ENCODE peak calls at places on chromosomes 5 and 9, in four cellular contexts. One of them, this sample, is unnamed.

GRCh38 chr9:112130347-112130746 is 44.8 kb downstream of the SUSD1 start:
- DNase-seq in CD8-positive, alpha-beta T cell: no peak
- DNase-seq in endodermal cell: no peak
- DNase-seq in CD8-positive, alpha-beta memory T cell: no peak
- DNase-seq in this sample: no peak

GRCh38 chr5:140591747-140592372 is 27.2 kb downstream of the SLC35A4 start:
- DNase-seq in CD8-positive, alpha-beta T cell: no peak
- DNase-seq in CD8-positive, alpha-beta memory T cell: no peak
- DNase-seq in endodermal cell: no peak
- DNase-seq in this sample: no peak

GRCh38 chr9:126116351-126117157 is 210.1 kb upstream of the MVB12B start:
- DNase-seq in CD8-positive, alpha-beta T cell: no peak
- DNase-seq in endodermal cell: peak; percentile 43
- DNase-seq in CD8-positive, alpha-beta memory T cell: no peak
- DNase-seq in this sample: no peak

GRCh38 chr5:126744842-126745241 is 32.1 kb upstream of the LMNB1 start:
- DNase-seq in CD8-positive, alpha-beta memory T cell: no peak
- DNase-seq in CD8-positive, alpha-beta T cell: no peak
- DNase-seq in endodermal cell: no peak
- DNase-seq in this sample: no peak

GRCh38 chr5:157197088-157197487 is 16.4 kb downstream of the ITK start:
- DNase-seq in CD8-positive, alpha-beta T cell: no peak
- DNase-seq in endodermal cell: no peak
- DNase-seq in CD8-positive, alpha-beta memory T cell: peak; percentile 41
- DNase-seq in this sample: no peak

GRCh38 chr9:77707696-77708095 is 59.6 kb upstream of the GNA14 start:
- DNase-seq in CD8-positive, alpha-beta T cell: no peak
- DNase-seq in CD8-positive, alpha-beta memory T cell: no peak
- DNase-seq in endodermal cell: no peak
- DNase-seq in this sample: no peak

GRCh38 chr5:116529615-116530014 is 45.0 kb downstream of the SEMA6A start:
- DNase-seq in endodermal cell: no peak
- DNase-seq in CD8-positive, alpha-beta T cell: no peak
- DNase-seq in CD8-positive, alpha-beta memory T cell: no peak
- DNase-seq in this sample: no peak

GRCh38 chr9:77019810-77020437 is 469 bp downstream of the FOXB2 start:
- DNase-seq in endodermal cell: peak; percentile 81
- DNase-seq in CD8-positive, alpha-beta T cell: no peak
- DNase-seq in CD8-positive, alpha-beta memory T cell: no peak
- DNase-seq in this sample: no peak

GRCh38 chr9:68462004-68462775 is 78.5 kb downstream of the TMEM252 start:
- DNase-seq in endodermal cell: no peak
- DNase-seq in CD8-positive, alpha-beta T cell: no peak
- DNase-seq in CD8-positive, alpha-beta memory T cell: no peak
- DNase-seq in this sample: no peak

GRCh38 chr9:100099722-100100042 is 639 bp downstream of the INVS start:
- DNase-seq in CD8-positive, alpha-beta memory T cell: no peak
- DNase-seq in CD8-positive, alpha-beta T cell: no peak
- DNase-seq in endodermal cell: no peak
- DNase-seq in this sample: no peak

GRCh38 chr5:149711338-149711737 is 18.8 kb upstream of the PPARGC1B start:
- DNase-seq in endodermal cell: no peak
- DNase-seq in CD8-positive, alpha-beta memory T cell: no peak
- DNase-seq in CD8-positive, alpha-beta T cell: no peak
- DNase-seq in this sample: no peak

GRCh38 chr5:88785396-88786216 is 97.4 kb downstream of the MEF2C start:
- DNase-seq in endodermal cell: no peak
- DNase-seq in CD8-positive, alpha-beta T cell: no peak
- DNase-seq in CD8-positive, alpha-beta memory T cell: no peak
- DNase-seq in this sample: no peak

GRCh38 chr9:137370865-137371520 is 52.0 kb downstream of the EXD3 start:
- DNase-seq in CD8-positive, alpha-beta T cell: no peak
- DNase-seq in endodermal cell: peak; percentile 54
- DNase-seq in CD8-positive, alpha-beta memory T cell: no peak
- DNase-seq in this sample: no peak

GRCh38 chr9:132804576-132805295 is 73.3 kb downstream of the AK8 start:
- DNase-seq in endodermal cell: peak; percentile 55
- DNase-seq in CD8-positive, alpha-beta memory T cell: peak; percentile 32
- DNase-seq in CD8-positive, alpha-beta T cell: no peak
- DNase-seq in this sample: no peak

GRCh38 chr5:82367930-82368329 is 89.8 kb upstream of the RPS23 start:
- DNase-seq in CD8-positive, alpha-beta T cell: no peak
- DNase-seq in CD8-positive, alpha-beta memory T cell: no peak
- DNase-seq in endodermal cell: no peak
- DNase-seq in this sample: no peak

GRCh38 chr5:124234022-124234899 is 512.2 kb downstream of the ZNF608 start:
- DNase-seq in CD8-positive, alpha-beta T cell: no peak
- DNase-seq in endodermal cell: no peak
- DNase-seq in CD8-positive, alpha-beta memory T cell: no peak
- DNase-seq in this sample: no peak

GRCh38 chr9:125431741-125432271 is 170.2 kb downstream of the GAPVD1 start:
- DNase-seq in CD8-positive, alpha-beta T cell: no peak
- DNase-seq in endodermal cell: no peak
- DNase-seq in CD8-positive, alpha-beta memory T cell: no peak
- DNase-seq in this sample: no peak

GRCh38 chr5:10111575-10111974 is 138.1 kb downstream of the ATPSCKMT start:
- DNase-seq in CD8-positive, alpha-beta T cell: no peak
- DNase-seq in endodermal cell: peak; percentile 86
- DNase-seq in CD8-positive, alpha-beta memory T cell: no peak
- DNase-seq in this sample: peak; percentile 66

GRCh38 chr5:72517961-72518690 is 10.9 kb upstream of the ZNF366 start:
- DNase-seq in endodermal cell: no peak
- DNase-seq in CD8-positive, alpha-beta T cell: no peak
- DNase-seq in CD8-positive, alpha-beta memory T cell: no peak
- DNase-seq in this sample: no peak

GRCh38 chr5:175226506-175226905 is 217.5 kb downstream of the DRD1 start:
- DNase-seq in CD8-positive, alpha-beta T cell: no peak
- DNase-seq in CD8-positive, alpha-beta memory T cell: no peak
- DNase-seq in endodermal cell: no peak
- DNase-seq in this sample: no peak

GRCh38 chr9:25681270-25681669 is 3.0 kb upstream of the TUSC1 start:
- DNase-seq in endodermal cell: no peak
- DNase-seq in CD8-positive, alpha-beta T cell: no peak
- DNase-seq in CD8-positive, alpha-beta memory T cell: no peak
- DNase-seq in this sample: no peak

GRCh38 chr9:136004712-136005111 is 43.5 kb upstream of the UBAC1 start:
- DNase-seq in CD8-positive, alpha-beta T cell: no peak
- DNase-seq in CD8-positive, alpha-beta memory T cell: no peak
- DNase-seq in endodermal cell: peak; percentile 78
- DNase-seq in this sample: no peak

GRCh38 chr5:1594336-1595106 is 70.8 kb upstream of the LPCAT1 start:
- DNase-seq in CD8-positive, alpha-beta T cell: peak; percentile 75
- DNase-seq in endodermal cell: peak; percentile 98
- DNase-seq in CD8-positive, alpha-beta memory T cell: peak; percentile 81
- DNase-seq in this sample: peak; percentile 75

GRCh38 chr5:7396169-7397004 is 449 bp downstream of the ADCY2 start:
- DNase-seq in endodermal cell: peak; percentile 74
- DNase-seq in CD8-positive, alpha-beta memory T cell: no peak
- DNase-seq in CD8-positive, alpha-beta T cell: no peak
- DNase-seq in this sample: no peak

GRCh38 chr9:70610287-70610644 is 195.8 kb upstream of the KLF9 start:
- DNase-seq in CD8-positive, alpha-beta memory T cell: no peak
- DNase-seq in endodermal cell: no peak
- DNase-seq in CD8-positive, alpha-beta T cell: no peak
- DNase-seq in this sample: no peak

GRCh38 chr5:114311943-114312342 is 49.9 kb upstream of the KCNN2 start:
- DNase-seq in endodermal cell: peak; percentile 78
- DNase-seq in CD8-positive, alpha-beta memory T cell: no peak
- DNase-seq in CD8-positive, alpha-beta T cell: no peak
- DNase-seq in this sample: peak; percentile 39

GRCh38 chr5:109309326-109310063 is 100.3 kb downstream of the PJA2 start:
- DNase-seq in CD8-positive, alpha-beta memory T cell: no peak
- DNase-seq in endodermal cell: no peak
- DNase-seq in CD8-positive, alpha-beta T cell: no peak
- DNase-seq in this sample: no peak

GRCh38 chr9:2662496-2662895 is 40.9 kb downstream of the VLDLR start:
- DNase-seq in endodermal cell: peak; percentile 84
- DNase-seq in CD8-positive, alpha-beta memory T cell: no peak
- DNase-seq in CD8-positive, alpha-beta T cell: no peak
- DNase-seq in this sample: peak; percentile 33

GRCh38 chr5:6551287-6551954 is 81.4 kb downstream of the NSUN2 start:
- DNase-seq in CD8-positive, alpha-beta T cell: no peak
- DNase-seq in endodermal cell: no peak
- DNase-seq in CD8-positive, alpha-beta memory T cell: no peak
- DNase-seq in this sample: no peak

GRCh38 chr5:138563340-138564118 is 11.7 kb downstream of the HSPA9 start:
- DNase-seq in CD8-positive, alpha-beta T cell: no peak
- DNase-seq in endodermal cell: no peak
- DNase-seq in CD8-positive, alpha-beta memory T cell: no peak
- DNase-seq in this sample: no peak
- H3K36me3 ChIP-seq in CD8-positive, alpha-beta T cell: peaks cover 71% of the 10 kb centered on the region
- H3K36me3 ChIP-seq in endodermal cell: peaks cover 90% of the 10 kb centered on the region
- H3K36me3 ChIP-seq in CD8-positive, alpha-beta memory T cell: peaks cover 77% of the 10 kb centered on the region
- H3K36me3 ChIP-seq in this sample: peaks cover 43% of the 10 kb centered on the region

GRCh38 chr9:128494743-128495124 is 9.8 kb upstream of the GLE1 start:
- DNase-seq in endodermal cell: no peak
- DNase-seq in CD8-positive, alpha-beta T cell: no peak
- DNase-seq in CD8-positive, alpha-beta memory T cell: no peak
- DNase-seq in this sample: no peak
- H3K36me3 ChIP-seq in endodermal cell: peaks cover 81% of the 10 kb centered on the region
- H3K36me3 ChIP-seq in CD8-positive, alpha-beta T cell: peaks cover 29% of the 10 kb centered on the region
- H3K36me3 ChIP-seq in CD8-positive, alpha-beta memory T cell: peaks cover 20% of the 10 kb centered on the region
- H3K36me3 ChIP-seq in this sample: peaks cover 3% of the 10 kb centered on the region

DNA sequence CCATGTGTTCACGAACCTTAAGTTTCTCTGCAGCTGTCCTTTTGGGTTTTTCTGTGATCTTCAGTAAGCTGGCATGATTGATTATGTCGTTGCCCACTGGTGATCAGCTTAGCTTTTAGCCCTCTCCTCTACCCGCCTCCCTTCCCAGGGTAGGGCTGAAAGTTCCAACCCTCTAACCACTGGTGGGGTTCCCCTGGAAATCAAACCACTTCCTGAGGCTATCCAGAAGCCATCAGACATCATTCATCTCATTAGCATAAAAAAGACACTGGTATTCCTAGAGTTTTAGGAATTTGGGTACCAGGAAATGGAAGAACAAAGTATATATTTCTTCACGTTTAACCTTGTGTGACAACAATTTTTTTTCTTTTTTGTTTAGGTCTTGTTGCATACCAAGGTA is 29.8 kb downstream of the SPIN1 start:
- DNase-seq in CD8-positive, alpha-beta memory T cell: no peak
- DNase-seq in CD8-positive, alpha-beta T cell: no peak
- DNase-seq in endodermal cell: peak; percentile 74
- DNase-seq in this sample: peak; percentile 48
- H3K36me3 ChIP-seq in CD8-positive, alpha-beta memory T cell: peaks cover 5% of the 10 kb centered on the region
- H3K36me3 ChIP-seq in CD8-positive, alpha-beta T cell: peaks cover 5% of the 10 kb centered on the region
- H3K36me3 ChIP-seq in endodermal cell: peaks cover 83% of the 10 kb centered on the region
- H3K36me3 ChIP-seq in this sample: peaks cover 10% of the 10 kb centered on the region

GRCh38 chr9:92615790-92616189 is 54.1 kb downstream of the IPPK start:
- DNase-seq in CD8-positive, alpha-beta T cell: no peak
- DNase-seq in CD8-positive, alpha-beta memory T cell: no peak
- DNase-seq in endodermal cell: no peak
- DNase-seq in this sample: no peak
- H3K36me3 ChIP-seq in CD8-positive, alpha-beta T cell: peaks cover 19% of the 10 kb centered on the region
- H3K36me3 ChIP-seq in CD8-positive, alpha-beta memory T cell: peaks cover 21% of the 10 kb centered on the region
- H3K36me3 ChIP-seq in endodermal cell: peaks cover 48% of the 10 kb centered on the region
- H3K36me3 ChIP-seq in this sample: peaks cover 6% of the 10 kb centered on the region

DNA sequence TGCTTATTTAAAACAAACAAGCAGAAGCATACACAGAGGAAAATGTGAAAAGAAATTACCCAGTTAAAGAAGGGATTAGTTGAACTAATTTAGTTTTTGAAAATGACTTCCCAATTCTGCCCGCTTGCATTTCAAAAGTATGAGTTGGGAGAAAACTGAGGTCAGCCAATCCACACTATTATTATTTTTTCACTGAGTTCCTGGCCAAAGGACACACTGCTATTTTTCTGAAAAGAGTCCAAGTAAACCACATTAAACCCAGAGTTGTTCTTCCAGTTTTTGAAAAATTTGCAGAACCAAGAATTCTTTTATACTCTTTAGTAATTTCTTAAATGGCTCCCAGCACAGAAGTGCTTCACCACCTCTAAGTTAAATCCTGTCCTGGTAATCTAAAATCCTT is 7.5 kb downstream of the SMU1 start:
- DNase-seq in endodermal cell: no peak
- DNase-seq in CD8-positive, alpha-beta memory T cell: no peak
- DNase-seq in CD8-positive, alpha-beta T cell: no peak
- DNase-seq in this sample: no peak
- H3K36me3 ChIP-seq in endodermal cell: peaks cover 84% of the 10 kb centered on the region
- H3K36me3 ChIP-seq in CD8-positive, alpha-beta memory T cell: peaks cover 59% of the 10 kb centered on the region
- H3K36me3 ChIP-seq in CD8-positive, alpha-beta T cell: peaks cover 50% of the 10 kb centered on the region
- H3K36me3 ChIP-seq in this sample: peaks cover 10% of the 10 kb centered on the region

GRCh38 chr5:151153300-151153699 is 4.3 kb downstream of the ANXA6 start:
- DNase-seq in endodermal cell: no peak
- DNase-seq in CD8-positive, alpha-beta memory T cell: no peak
- DNase-seq in CD8-positive, alpha-beta T cell: no peak
- DNase-seq in this sample: no peak

GRCh38 chr5:151151263-151151660 is 6.3 kb downstream of the ANXA6 start:
- DNase-seq in CD8-positive, alpha-beta T cell: no peak
- DNase-seq in endodermal cell: no peak
- DNase-seq in CD8-positive, alpha-beta memory T cell: peak; percentile 23
- DNase-seq in this sample: no peak

GRCh38 chr5:151148583-151148982 is 9.0 kb downstream of the ANXA6 start:
- DNase-seq in CD8-positive, alpha-beta T cell: no peak
- DNase-seq in endodermal cell: no peak
- DNase-seq in CD8-positive, alpha-beta memory T cell: no peak
- DNase-seq in this sample: no peak

GRCh38 chr5:151151793-151152192 is 5.8 kb downstream of the ANXA6 start:
- DNase-seq in endodermal cell: no peak
- DNase-seq in CD8-positive, alpha-beta T cell: no peak
- DNase-seq in CD8-positive, alpha-beta memory T cell: no peak
- DNase-seq in this sample: no peak

GRCh38 chr5:151150484-151151262 is 6.9 kb downstream of the ANXA6 start:
- DNase-seq in endodermal cell: no peak
- DNase-seq in CD8-positive, alpha-beta T cell: peak; percentile 48
- DNase-seq in CD8-positive, alpha-beta memory T cell: peak; percentile 77
- DNase-seq in this sample: no peak
- H3K36me3 ChIP-seq in endodermal cell: peaks cover 77% of the 10 kb centered on the region
- H3K36me3 ChIP-seq in CD8-positive, alpha-beta T cell: peaks cover 15% of the 10 kb centered on the region
- H3K36me3 ChIP-seq in CD8-positive, alpha-beta memory T cell: peaks cover 23% of the 10 kb centered on the region
- H3K36me3 ChIP-seq in this sample: peaks cover 2% of the 10 kb centered on the region

DNA sequence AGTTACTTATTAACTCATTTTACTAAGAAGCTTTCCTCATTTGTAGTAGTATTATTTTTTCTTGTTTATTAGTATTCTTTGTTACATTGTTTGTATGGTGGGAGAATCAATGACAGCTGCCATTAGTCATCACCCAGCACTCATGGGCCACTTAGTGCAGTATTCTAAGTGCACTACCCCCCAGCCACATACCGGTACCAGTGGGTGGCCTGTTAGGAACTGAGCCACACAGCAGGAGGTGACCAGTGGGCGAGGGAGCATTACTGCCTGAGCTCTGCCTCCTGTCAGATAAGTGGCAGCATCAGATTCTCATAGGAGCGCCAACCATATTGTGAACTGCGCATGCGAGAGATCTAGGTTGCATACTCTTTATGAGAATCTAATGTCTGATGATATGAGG is 24.2 kb upstream of the CAMLG start:
- DNase-seq in CD8-positive, alpha-beta T cell: no peak
- DNase-seq in endodermal cell: peak; percentile 76
- DNase-seq in CD8-positive, alpha-beta memory T cell: no peak
- DNase-seq in this sample: no peak
- H3K36me3 ChIP-seq in CD8-positive, alpha-beta T cell: peaks cover 6% of the 10 kb centered on the region
- H3K36me3 ChIP-seq in endodermal cell: peaks cover 72% of the 10 kb centered on the region
- H3K36me3 ChIP-seq in CD8-positive, alpha-beta memory T cell: peaks cover 12% of the 10 kb centered on the region
- H3K36me3 ChIP-seq in this sample: no peaks in the 10 kb centered on the region

GRCh38 chr9:98775831-98776441 is 20.4 kb downstream of the ANKS6 start:
- DNase-seq in CD8-positive, alpha-beta memory T cell: peak; percentile 12
- DNase-seq in CD8-positive, alpha-beta T cell: no peak
- DNase-seq in endodermal cell: peak; percentile 88
- DNase-seq in this sample: no peak
- H3K36me3 ChIP-seq in CD8-positive, alpha-beta memory T cell: peaks cover 5% of the 10 kb centered on the region
- H3K36me3 ChIP-seq in CD8-positive, alpha-beta T cell: peaks cover 9% of the 10 kb centered on the region
- H3K36me3 ChIP-seq in endodermal cell: peaks cover 24% of the 10 kb centered on the region
- H3K36me3 ChIP-seq in this sample: peaks cover 25% of the 10 kb centered on the region